ENCODE peak calls at places on chromosomes 4 and X, in nine cellular contexts. E is lower leg skin, B is heart left ventricle, I is left lung, R is AG10803, X is hepatocyte, U is tibial artery, V is PC-3, T is HepG2. P is an unnamed sample.

GRCh38 chr4:73895201-73896177 is 26.3 kb downstream of the CXCL1 start:
- DNase-seq in E (no peak), U (no peak), R (no peak), B (no peak), X (peak; percentile 5), V (peak; percentile 67), T (no peak), I (no peak), P (no peak)

GRCh38 chr4:184845367-184846011 is 19.7 kb upstream of the ACSL1 start:
- DNase-seq in V (peak; percentile 79), R (peak; percentile 95), X (peak; percentile 39), I (no peak), E (no peak), B (no peak), T (peak; percentile 40), U (no peak), P (no peak)

GRCh38 chr4:692771-693554 is 4.0 kb upstream of the SLC49A3 start:
- DNase-seq in I (no peak), R (no peak), T (peak; percentile 68), X (no peak), E (no peak), V (no peak), B (no peak), U (no peak), P (no peak)

GRCh38 chrX:24619647-24620046 is 27.5 kb downstream of the PCYT1B start:
- DNase-seq in B (no peak), X (peak; percentile 65), E (peak; percentile 13), V (peak; percentile 80), U (no peak), I (no peak), R (peak; percentile 39), T (peak; percentile 36), P (peak; percentile 3)

GRCh38 chr4:169604131-169604900 is 8.1 kb downstream of the NEK1 start:
- DNase-seq in V (peak; percentile 67), X (no peak), T (no peak), R (peak; percentile 74), U (no peak), B (no peak), E (no peak), I (no peak), P (no peak)

GRCh38 chr4:95107004-95107403 is 349.2 kb downstream of the BMPR1B start:
- DNase-seq in T (no peak), I (no peak), E (no peak), B (no peak), X (no peak), R (no peak), U (no peak), V (peak; percentile 51), P (no peak)

GRCh38 chr4:94523033-94523590 is 71.4 kb downstream of the PDLIM5 start:
- DNase-seq in X (no peak), T (no peak), I (no peak), B (no peak), V (no peak), U (no peak), R (peak; percentile 26), E (no peak), P (no peak)

GRCh38 chr4:183342541-183343533 is 20.6 kb upstream of the CLDN24 start:
- DNase-seq in U (no peak), R (peak; percentile 29), B (peak; percentile 34), E (no peak), T (no peak), X (no peak), I (no peak), V (no peak), P (peak; percentile 28)

DNA sequence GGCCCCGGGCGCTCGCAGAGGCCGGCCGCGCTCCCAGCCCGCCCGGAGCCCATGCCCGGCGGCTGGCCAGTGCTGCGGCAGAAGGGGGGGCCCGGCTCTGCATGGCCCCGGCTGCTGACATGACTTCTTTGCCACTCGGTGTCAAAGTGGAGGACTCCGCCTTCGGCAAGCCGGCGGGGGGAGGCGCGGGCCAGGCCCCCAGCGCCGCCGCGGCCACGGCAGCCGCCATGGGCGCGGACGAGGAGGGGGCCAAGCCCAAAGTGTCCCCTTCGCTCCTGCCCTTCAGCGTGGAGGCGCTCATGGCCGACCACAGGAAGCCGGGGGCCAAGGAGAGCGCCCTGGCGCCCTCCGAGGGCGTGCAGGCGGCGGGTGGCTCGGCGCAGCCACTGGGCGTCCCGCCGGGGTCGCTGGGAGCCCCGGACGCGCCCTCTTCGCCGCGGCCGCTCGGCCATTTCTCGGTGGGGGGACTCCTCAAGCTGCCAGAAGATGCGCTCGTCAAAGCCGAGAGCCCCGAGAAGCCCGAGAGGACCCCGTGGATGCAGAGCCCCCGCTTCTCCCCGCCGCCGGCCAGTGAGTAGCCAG is 425 bp downstream of the MSX1 start:
- DNase-seq in E (no peak), T (no peak), U (no peak), B (no peak), X (peak; percentile 28), V (no peak), R (no peak), I (no peak), P (no peak)
- H3K4me3 ChIP-seq in E (peak overlapping the region; percentile 57), T (peak overlapping the region; percentile 97), U (peak overlapping the region; percentile 60), B (peak overlapping the region; percentile 83), X (peak overlapping the region; percentile 89), V (peak overlapping the region; percentile 86), R (peak overlapping the region; percentile 94), I (peak overlapping the region; percentile 46), P (peak overlapping the region; percentile 64)

GRCh38 chr4:153794001-153794400 is 5.1 kb upstream of the SFRP2 start:
- DNase-seq in V (peak; percentile 29), T (no peak), X (peak; percentile 43), B (no peak), R (no peak), U (no peak), I (no peak), E (no peak), P (no peak)

GRCh38 chr4:153790962-153791551 is 2.2 kb upstream of the SFRP2 start:
- DNase-seq in E (no peak), U (no peak), R (peak; percentile 25), V (no peak), X (peak; percentile 68), I (no peak), T (no peak), B (no peak), P (no peak)

GRCh38 chr4:153792893-153793227 is 4.0 kb upstream of the SFRP2 start:
- DNase-seq in V (no peak), X (no peak), I (no peak), T (no peak), B (no peak), E (no peak), U (no peak), R (no peak), P (no peak)

GRCh38 chr4:153789741-153790651 is 1.1 kb upstream of the SFRP2 start:
- DNase-seq in T (no peak), E (no peak), R (peak; percentile 23), V (no peak), U (no peak), X (no peak), I (no peak), B (no peak), P (no peak)

DNA sequence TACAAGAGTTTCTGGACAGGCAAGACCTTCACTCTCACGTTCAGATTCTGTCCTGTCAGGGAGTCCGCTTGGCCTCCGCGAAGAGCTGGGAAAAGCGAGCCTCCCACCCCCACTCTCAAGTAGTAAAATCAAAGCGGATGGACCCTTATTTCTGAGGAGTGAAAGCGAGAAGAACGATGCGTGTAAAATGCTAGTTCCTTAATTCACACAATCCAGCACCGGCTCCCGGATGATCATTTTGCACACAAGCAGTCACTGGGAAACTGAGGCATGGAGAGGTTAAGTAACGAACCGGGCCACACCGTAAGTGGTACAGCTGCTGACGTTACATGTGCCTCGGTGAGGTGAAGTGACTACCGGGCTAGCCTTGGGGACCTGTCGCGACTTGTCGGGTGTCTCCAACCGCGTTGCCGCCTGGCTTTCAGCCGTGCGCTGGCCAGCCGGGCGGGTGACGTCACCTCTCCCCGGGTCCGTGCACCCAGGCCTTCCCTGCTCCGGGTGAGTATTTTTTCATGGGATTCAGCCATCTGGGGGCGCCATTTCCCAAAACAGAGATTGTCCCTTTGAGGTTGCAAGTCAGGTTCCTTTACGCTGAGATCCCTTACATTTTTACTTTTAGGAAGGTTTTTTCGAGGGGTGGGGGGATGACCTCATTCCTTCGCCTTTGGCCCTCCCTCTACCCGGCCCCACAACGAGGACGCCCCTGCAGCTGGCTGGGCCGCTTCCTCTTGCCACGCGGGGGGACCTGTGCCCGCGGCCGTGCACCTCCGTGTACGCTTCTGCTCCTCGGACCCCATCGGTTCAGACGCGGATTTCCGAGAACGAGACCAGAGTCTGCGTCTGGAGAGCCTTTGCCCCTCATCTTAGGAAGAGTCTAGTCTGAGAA is 3.4 kb upstream of the SFRP2 start:
- DNase-seq in V (no peak), T (no peak), B (peak; percentile 34), I (peak; percentile 71), U (peak; percentile 77), X (peak; percentile 78), R (peak; percentile 56), E (no peak), P (peak; percentile 54)
- TF ChIP-seq CTCF in V (peak; percentile 25), T (no peak), B (peak; percentile 25), I (no peak), U (no peak), X (peak; percentile 64), R (peak; percentile 47), E (no peak), P (peak; percentile 31)

GRCh38 chr4:153204247-153205027 is at the start of gene TRIM2:
- DNase-seq in R (peak; percentile 16), T (peak; percentile 71), E (peak; percentile 68), B (peak; percentile 71), U (peak; percentile 72), I (peak; percentile 81), X (peak; percentile 94), V (peak; percentile 70), P (peak; percentile 83)
- H3K4me3 ChIP-seq in R (peak within 1 kb of the TSS; percentile 13), T (peak within 1 kb of the TSS; percentile 51), E (no peak within 1 kb of the TSS), B (peak within 1 kb of the TSS; percentile 48), U (no peak within 1 kb of the TSS), I (peak within 1 kb of the TSS; percentile 25), X (peak within 1 kb of the TSS; percentile 25), V (peak within 1 kb of the TSS; percentile 59), P (peak within 1 kb of the TSS; percentile 52)

GRCh38 chr4:123997736-123998449 is 601.3 kb downstream of the SPRY1 start:
- DNase-seq in E (no peak), U (no peak), V (no peak), B (peak; percentile 30), I (no peak), R (no peak), X (no peak), T (no peak), P (no peak)

GRCh38 chr4:124000233-124000632 is 603.6 kb downstream of the SPRY1 start:
- DNase-seq in E (no peak), T (no peak), R (no peak), I (no peak), U (no peak), V (no peak), B (no peak), X (no peak), P (no peak)

GRCh38 chr4:123994917-123995316 is 598.3 kb downstream of the SPRY1 start:
- DNase-seq in T (no peak), B (no peak), I (no peak), V (peak; percentile 26), E (no peak), X (no peak), R (no peak), U (no peak), P (no peak)

GRCh38 chr4:123995939-123996338 is 599.3 kb downstream of the SPRY1 start:
- DNase-seq in B (no peak), V (peak; percentile 59), E (no peak), I (no peak), T (no peak), X (no peak), R (peak; percentile 81), U (no peak), P (no peak)

DNA sequence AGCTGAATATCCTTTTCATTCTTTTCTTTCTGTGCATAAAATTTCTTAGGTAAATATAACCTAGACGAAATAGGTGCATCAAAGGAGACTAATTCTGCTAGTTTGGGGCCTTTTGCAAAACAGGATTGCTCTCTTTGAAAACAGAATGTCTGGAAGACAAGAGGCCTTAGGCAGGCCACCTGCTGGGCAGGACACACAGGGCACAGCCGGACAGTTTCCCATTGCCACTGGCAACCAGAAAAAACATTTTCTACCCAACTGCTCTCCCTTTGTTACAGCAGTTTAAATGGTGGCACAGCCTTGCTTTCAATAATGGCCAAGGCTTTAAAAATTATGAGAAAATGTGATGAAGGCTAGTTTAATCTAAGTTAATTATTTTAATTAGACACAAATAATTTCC is 600.5 kb downstream of the SPRY1 start:
- DNase-seq in V (peak; percentile 6), E (no peak), T (peak; percentile 3), I (no peak), R (no peak), B (peak; percentile 30), U (no peak), X (no peak), P (no peak)
- TF ChIP-seq CTCF in V (no peak), E (no peak), T (peak; percentile 25), I (no peak), R (no peak), B (no peak), U (no peak), X (no peak), P (no peak)

P was measured in dorsolateral prefrontal cortex.